ENCODE peak calls at places on chromosomes 12 and 14, in nine cellular contexts. One of them, this sample, is unnamed.

GRCh38 chr14:92503756-92504491 is 9.7 kb upstream of the RIN3 start:
- DNase-seq in GM06990: no peak
- DNase-seq in astrocyte of the cerebellum: no peak
- DNase-seq in psoas muscle: peak
- DNase-seq in heart right ventricle: no peak
- DNase-seq in PC-9: peak
- DNase-seq in CD8-positive, alpha-beta T cell: no peak
- DNase-seq in astrocyte of the spinal cord: peak
- DNase-seq in lower leg skin: peak
- DNase-seq in this sample: peak

GRCh38 chr12:22050078-22050477 is 4.1 kb downstream of the CMAS start:
- DNase-seq in GM06990: no peak
- DNase-seq in astrocyte of the cerebellum: no peak
- DNase-seq in PC-9: no peak
- DNase-seq in CD8-positive, alpha-beta T cell: no peak
- DNase-seq in lower leg skin: no peak
- DNase-seq in psoas muscle: no peak
- DNase-seq in heart right ventricle: no peak
- DNase-seq in astrocyte of the spinal cord: no peak
- DNase-seq in this sample: no peak

GRCh38 chr14:38958589-38958988 is 144.4 kb downstream of the SEC23A start:
- DNase-seq in psoas muscle: no peak
- DNase-seq in heart right ventricle: no peak
- DNase-seq in astrocyte of the spinal cord: no peak
- DNase-seq in lower leg skin: no peak
- DNase-seq in GM06990: no peak
- DNase-seq in astrocyte of the cerebellum: no peak
- DNase-seq in PC-9: no peak
- DNase-seq in CD8-positive, alpha-beta T cell: no peak
- DNase-seq in this sample: peak

GRCh38 chr12:12645485-12645884 is 33.8 kb downstream of the CREBL2 start:
- DNase-seq in CD8-positive, alpha-beta T cell: peak
- DNase-seq in lower leg skin: no peak
- DNase-seq in psoas muscle: no peak
- DNase-seq in GM06990: peak
- DNase-seq in astrocyte of the spinal cord: peak
- DNase-seq in astrocyte of the cerebellum: no peak
- DNase-seq in PC-9: no peak
- DNase-seq in heart right ventricle: no peak
- DNase-seq in this sample: peak

GRCh38 chr12:106750524-106750923 is 24.0 kb upstream of the RIC8B start:
- DNase-seq in GM06990: no peak
- DNase-seq in PC-9: no peak
- DNase-seq in lower leg skin: no peak
- DNase-seq in astrocyte of the cerebellum: no peak
- DNase-seq in heart right ventricle: no peak
- DNase-seq in CD8-positive, alpha-beta T cell: no peak
- DNase-seq in psoas muscle: no peak
- DNase-seq in astrocyte of the spinal cord: no peak
- DNase-seq in this sample: no peak

GRCh38 chr12:55001198-55001827 is 16.8 kb upstream of the TESPA1 start:
- DNase-seq in heart right ventricle: no peak
- DNase-seq in PC-9: no peak
- DNase-seq in astrocyte of the spinal cord: no peak
- DNase-seq in astrocyte of the cerebellum: no peak
- DNase-seq in CD8-positive, alpha-beta T cell: no peak
- DNase-seq in psoas muscle: no peak
- DNase-seq in GM06990: no peak
- DNase-seq in lower leg skin: no peak
- DNase-seq in this sample: no peak

GRCh38 chr12:601976-602699 is 61.1 kb downstream of the NINJ2 start:
- DNase-seq in lower leg skin: no peak
- DNase-seq in psoas muscle: no peak
- DNase-seq in CD8-positive, alpha-beta T cell: no peak
- DNase-seq in astrocyte of the spinal cord: no peak
- DNase-seq in heart right ventricle: no peak
- DNase-seq in PC-9: no peak
- DNase-seq in astrocyte of the cerebellum: no peak
- DNase-seq in GM06990: no peak
- DNase-seq in this sample: no peak

GRCh38 chr12:104751594-104751993 is 206.5 kb downstream of the SLC41A2 start:
- DNase-seq in astrocyte of the cerebellum: no peak
- DNase-seq in heart right ventricle: no peak
- DNase-seq in astrocyte of the spinal cord: no peak
- DNase-seq in PC-9: no peak
- DNase-seq in GM06990: no peak
- DNase-seq in CD8-positive, alpha-beta T cell: no peak
- DNase-seq in lower leg skin: no peak
- DNase-seq in psoas muscle: no peak
- DNase-seq in this sample: no peak

DNA sequence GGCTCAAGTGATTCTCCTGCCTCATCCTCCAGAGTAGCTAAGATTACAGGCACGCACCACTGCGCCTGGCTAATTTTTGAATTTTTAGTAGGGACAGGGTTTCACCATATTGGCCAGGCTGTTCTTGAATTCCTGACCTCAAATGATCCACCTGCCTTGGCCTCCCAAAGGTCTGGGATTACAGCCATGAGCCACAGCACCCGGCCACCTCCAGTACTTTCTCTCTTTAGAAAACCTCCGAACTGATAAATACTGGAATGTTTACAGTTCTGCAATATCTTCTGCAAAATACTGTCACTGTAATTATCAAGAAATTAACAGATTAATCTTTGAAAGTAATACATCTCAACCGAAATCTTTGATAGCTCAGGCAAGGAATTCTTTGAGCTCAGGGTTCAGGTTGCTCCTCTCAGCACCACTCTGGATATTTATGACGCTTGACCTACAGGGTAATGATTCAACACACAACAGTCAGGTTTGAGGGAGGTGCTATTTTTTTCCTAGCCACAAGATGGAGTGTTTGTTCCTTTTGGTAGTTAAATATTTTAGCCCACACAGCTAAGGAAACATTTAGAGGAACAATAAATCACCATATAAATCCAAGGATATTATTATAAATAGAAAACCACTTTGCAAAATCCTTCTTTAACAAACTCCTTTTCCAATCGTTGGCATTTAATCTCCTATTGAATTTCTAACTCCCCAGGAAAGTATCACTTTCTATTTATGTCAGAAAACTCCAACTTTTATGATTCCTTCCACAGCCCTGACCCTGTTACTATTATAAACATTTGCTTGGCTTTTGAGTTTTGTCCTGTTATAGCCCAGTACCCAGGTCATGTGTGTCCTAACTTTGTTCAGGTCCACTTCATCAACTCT is 48.6 kb upstream of the GTF2A1 start:
- DNase-seq in astrocyte of the spinal cord: peak
- DNase-seq in psoas muscle: no peak
- DNase-seq in PC-9: peak
- DNase-seq in GM06990: peak
- DNase-seq in heart right ventricle: no peak
- DNase-seq in lower leg skin: no peak
- DNase-seq in CD8-positive, alpha-beta T cell: no peak
- DNase-seq in astrocyte of the cerebellum: peak
- DNase-seq in this sample: peak
- TF ChIP-seq CTCF in astrocyte of the spinal cord: peak
- TF ChIP-seq CTCF in psoas muscle: peak
- TF ChIP-seq CTCF in PC-9: peak
- TF ChIP-seq CTCF in GM06990: peak
- TF ChIP-seq CTCF in heart right ventricle: peak
- TF ChIP-seq CTCF in lower leg skin: no peak
- TF ChIP-seq CTCF in CD8-positive, alpha-beta T cell: peak
- TF ChIP-seq CTCF in astrocyte of the cerebellum: peak
- TF ChIP-seq CTCF in this sample: peak

DNA sequence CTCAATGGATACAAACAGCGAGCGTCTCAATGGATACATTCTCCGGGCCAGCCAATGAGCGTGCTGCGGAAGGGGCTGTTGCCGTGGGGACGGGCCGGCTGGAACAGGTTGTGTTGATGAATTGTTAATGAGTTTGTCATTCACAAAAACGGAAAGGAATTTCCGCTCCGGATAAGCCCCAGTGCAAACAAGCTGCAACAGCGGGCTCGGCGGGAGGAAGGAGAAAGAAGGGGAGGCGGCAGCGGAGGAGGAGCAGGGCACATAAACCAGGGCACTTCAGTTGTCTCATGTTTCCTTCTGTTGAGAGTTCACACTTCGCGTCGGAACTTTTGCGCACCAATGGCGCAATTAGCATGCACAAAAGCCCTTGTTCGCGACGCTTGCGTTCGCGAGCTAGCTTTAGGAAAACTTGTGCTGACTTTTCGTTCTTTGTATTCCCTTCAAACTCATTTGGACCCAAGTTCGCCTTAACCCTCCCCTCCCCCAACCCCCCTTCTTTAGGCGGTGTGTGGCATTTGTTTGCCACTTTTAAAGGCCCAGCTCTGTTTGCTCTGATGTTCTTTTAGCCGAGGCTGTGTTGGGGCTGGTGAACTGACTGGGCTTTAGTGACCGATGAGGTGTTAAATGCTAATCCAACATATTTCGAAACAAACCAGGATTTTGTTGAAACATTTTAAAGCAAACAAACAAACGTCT is at the start of gene DUSP6:
- DNase-seq in GM06990: peak
- DNase-seq in heart right ventricle: peak
- DNase-seq in CD8-positive, alpha-beta T cell: peak
- DNase-seq in lower leg skin: peak
- DNase-seq in PC-9: peak
- DNase-seq in psoas muscle: peak
- DNase-seq in astrocyte of the cerebellum: peak
- DNase-seq in astrocyte of the spinal cord: peak
- DNase-seq in this sample: peak
- H3K4me3 ChIP-seq in GM06990: peak
- H3K4me3 ChIP-seq in heart right ventricle: peak
- H3K4me3 ChIP-seq in CD8-positive, alpha-beta T cell: peak
- H3K4me3 ChIP-seq in lower leg skin: peak
- H3K4me3 ChIP-seq in PC-9: peak
- H3K4me3 ChIP-seq in psoas muscle: peak
- H3K4me3 ChIP-seq in astrocyte of the cerebellum: peak
- H3K4me3 ChIP-seq in astrocyte of the spinal cord: peak
- H3K4me3 ChIP-seq in this sample: peak

GRCh38 chr14:33909380-33910084 is 41.3 kb downstream of the EGLN3 start:
- DNase-seq in astrocyte of the cerebellum: no peak
- DNase-seq in GM06990: no peak
- DNase-seq in lower leg skin: no peak
- DNase-seq in heart right ventricle: no peak
- DNase-seq in astrocyte of the spinal cord: no peak
- DNase-seq in PC-9: no peak
- DNase-seq in CD8-positive, alpha-beta T cell: no peak
- DNase-seq in psoas muscle: no peak
- DNase-seq in this sample: no peak

GRCh38 chr14:33911046-33911445 is 39.8 kb downstream of the EGLN3 start:
- DNase-seq in psoas muscle: no peak
- DNase-seq in astrocyte of the spinal cord: no peak
- DNase-seq in PC-9: no peak
- DNase-seq in astrocyte of the cerebellum: no peak
- DNase-seq in CD8-positive, alpha-beta T cell: no peak
- DNase-seq in heart right ventricle: no peak
- DNase-seq in lower leg skin: no peak
- DNase-seq in GM06990: no peak
- DNase-seq in this sample: no peak

GRCh38 chr14:33906968-33907367 is 43.9 kb downstream of the EGLN3 start:
- DNase-seq in GM06990: no peak
- DNase-seq in astrocyte of the spinal cord: no peak
- DNase-seq in astrocyte of the cerebellum: no peak
- DNase-seq in heart right ventricle: no peak
- DNase-seq in lower leg skin: no peak
- DNase-seq in CD8-positive, alpha-beta T cell: no peak
- DNase-seq in PC-9: no peak
- DNase-seq in psoas muscle: no peak
- DNase-seq in this sample: no peak

GRCh38 chr14:33904609-33905008 is 46.3 kb downstream of the EGLN3 start:
- DNase-seq in lower leg skin: no peak
- DNase-seq in astrocyte of the cerebellum: no peak
- DNase-seq in PC-9: no peak
- DNase-seq in GM06990: no peak
- DNase-seq in psoas muscle: no peak
- DNase-seq in astrocyte of the spinal cord: no peak
- DNase-seq in heart right ventricle: no peak
- DNase-seq in CD8-positive, alpha-beta T cell: no peak
- DNase-seq in this sample: no peak

DNA sequence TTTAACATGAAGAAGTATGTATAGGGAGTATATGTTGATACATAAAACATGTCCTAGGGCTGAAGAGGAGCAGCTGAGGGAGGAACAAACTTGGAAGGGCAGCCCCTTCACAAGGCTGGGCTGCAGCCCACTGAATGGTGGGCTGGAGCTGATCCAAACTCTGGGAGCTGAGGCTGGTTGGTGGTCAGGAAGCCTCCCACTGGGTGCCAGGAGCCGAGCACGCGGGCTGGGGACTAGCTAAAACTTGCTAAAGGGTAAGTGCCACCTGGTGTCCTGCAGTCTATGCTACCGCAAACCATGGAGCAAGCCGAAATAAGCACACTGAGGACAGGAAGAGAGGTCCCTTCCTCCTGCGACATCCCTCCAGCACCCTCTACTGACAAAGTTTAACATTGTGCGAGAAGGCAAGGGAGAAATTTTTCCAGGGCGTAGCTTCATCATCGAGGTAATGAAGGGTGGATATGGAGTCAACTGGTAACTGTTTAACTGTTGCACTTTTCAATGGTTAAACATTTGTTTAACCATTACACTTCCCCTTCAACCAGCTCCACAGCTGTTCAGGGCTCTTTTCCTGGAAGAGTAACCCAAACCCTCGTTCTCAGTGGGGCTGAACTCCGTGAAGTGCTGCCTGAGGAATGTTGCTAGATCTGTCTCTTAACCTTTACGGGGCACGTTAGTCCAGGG is 42.2 kb downstream of the EGLN3 start:
- DNase-seq in heart right ventricle: no peak
- DNase-seq in astrocyte of the cerebellum: no peak
- DNase-seq in psoas muscle: no peak
- DNase-seq in lower leg skin: no peak
- DNase-seq in astrocyte of the spinal cord: no peak
- DNase-seq in PC-9: no peak
- DNase-seq in CD8-positive, alpha-beta T cell: no peak
- DNase-seq in GM06990: no peak
- DNase-seq in this sample: no peak
- TF ChIP-seq CTCF in heart right ventricle: no peak
- TF ChIP-seq CTCF in astrocyte of the cerebellum: no peak
- TF ChIP-seq CTCF in psoas muscle: no peak
- TF ChIP-seq CTCF in lower leg skin: no peak
- TF ChIP-seq CTCF in astrocyte of the spinal cord: no peak
- TF ChIP-seq CTCF in PC-9: no peak
- TF ChIP-seq CTCF in CD8-positive, alpha-beta T cell: no peak
- TF ChIP-seq CTCF in GM06990: no peak
- TF ChIP-seq CTCF in this sample: peak

GRCh38 chr14:32087907-32088306 is 10.8 kb downstream of the ARHGAP5 start:
- DNase-seq in PC-9: no peak
- DNase-seq in lower leg skin: no peak
- DNase-seq in heart right ventricle: no peak
- DNase-seq in astrocyte of the cerebellum: no peak
- DNase-seq in CD8-positive, alpha-beta T cell: no peak
- DNase-seq in GM06990: no peak
- DNase-seq in astrocyte of the spinal cord: no peak
- DNase-seq in psoas muscle: no peak
- DNase-seq in this sample: no peak

GRCh38 chr14:32085182-32085844 is 8.2 kb downstream of the ARHGAP5 start:
- DNase-seq in astrocyte of the spinal cord: no peak
- DNase-seq in PC-9: no peak
- DNase-seq in psoas muscle: no peak
- DNase-seq in GM06990: no peak
- DNase-seq in CD8-positive, alpha-beta T cell: no peak
- DNase-seq in lower leg skin: no peak
- DNase-seq in heart right ventricle: no peak
- DNase-seq in astrocyte of the cerebellum: no peak
- DNase-seq in this sample: no peak

GRCh38 chr14:32087173-32087861 is 10.2 kb downstream of the ARHGAP5 start:
- DNase-seq in astrocyte of the spinal cord: peak
- DNase-seq in PC-9: peak
- DNase-seq in CD8-positive, alpha-beta T cell: no peak
- DNase-seq in astrocyte of the cerebellum: peak
- DNase-seq in psoas muscle: no peak
- DNase-seq in lower leg skin: no peak
- DNase-seq in GM06990: no peak
- DNase-seq in heart right ventricle: no peak
- DNase-seq in this sample: peak

GRCh38 chr14:32083789-32084188 is 6.7 kb downstream of the ARHGAP5 start:
- DNase-seq in psoas muscle: no peak
- DNase-seq in heart right ventricle: no peak
- DNase-seq in astrocyte of the cerebellum: no peak
- DNase-seq in astrocyte of the spinal cord: no peak
- DNase-seq in lower leg skin: no peak
- DNase-seq in GM06990: no peak
- DNase-seq in CD8-positive, alpha-beta T cell: no peak
- DNase-seq in PC-9: no peak
- DNase-seq in this sample: no peak

DNA sequence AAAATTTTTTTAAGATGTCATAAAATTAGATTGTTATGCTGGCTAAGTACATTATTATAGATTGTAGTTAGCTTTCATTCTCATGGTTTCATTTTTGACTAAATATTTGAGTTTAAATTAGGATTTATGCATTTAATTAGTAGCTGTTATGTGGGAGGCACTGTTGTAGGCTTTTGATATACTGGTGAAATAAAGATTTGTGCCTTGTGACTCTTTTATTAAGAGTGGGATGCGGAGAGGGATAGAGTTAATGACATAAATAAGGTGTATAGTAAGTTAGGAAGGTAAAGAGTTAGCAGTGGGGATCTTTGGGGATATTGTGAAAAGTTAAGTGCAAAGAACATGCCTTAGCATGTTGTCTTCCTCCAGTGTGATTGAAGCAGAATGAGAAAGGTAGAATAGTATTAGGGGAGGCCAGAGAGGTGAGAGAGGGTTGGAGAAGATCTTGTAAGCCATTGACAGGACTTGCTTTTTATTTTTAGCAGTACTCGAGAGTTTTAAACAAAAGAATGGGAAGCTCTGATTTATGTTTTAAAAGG is 8.8 kb downstream of the ARHGAP5 start:
- DNase-seq in astrocyte of the spinal cord: no peak
- DNase-seq in PC-9: no peak
- DNase-seq in lower leg skin: no peak
- DNase-seq in heart right ventricle: no peak
- DNase-seq in psoas muscle: no peak
- DNase-seq in astrocyte of the cerebellum: no peak
- DNase-seq in GM06990: no peak
- DNase-seq in CD8-positive, alpha-beta T cell: no peak
- DNase-seq in this sample: no peak
- H3K4me3 ChIP-seq in astrocyte of the spinal cord: no peak
- H3K4me3 ChIP-seq in PC-9: no peak
- H3K4me3 ChIP-seq in lower leg skin: no peak
- H3K4me3 ChIP-seq in heart right ventricle: no peak
- H3K4me3 ChIP-seq in psoas muscle: no peak
- H3K4me3 ChIP-seq in astrocyte of the cerebellum: no peak
- H3K4me3 ChIP-seq in GM06990: no peak
- H3K4me3 ChIP-seq in CD8-positive, alpha-beta T cell: no peak
- H3K4me3 ChIP-seq in this sample: no peak